ENCODE peak calls at places on chromosome 16, in nine cellular contexts. One of them, this sample, is unnamed.

GRCh38 chr16:77273-77806 is 685 bp upstream of the MPG start:
- DNase-seq in stimulated activated CD4-positive, alpha-beta T cell treated with anti-CD3 and anti-CD28 coated beads, Interleukin-2, amount 100 ng/mL, for 24 hours: no peak
- DNase-seq in coronary artery: no peak
- DNase-seq in CD8-positive, alpha-beta memory T cell: peak; percentile 15
- DNase-seq in hypothalamus: no peak
- DNase-seq in effector CD8-positive, alpha-beta T cell: no peak
- DNase-seq in IMR-90: peak; percentile 61
- DNase-seq in memory B cell: peak; percentile 19
- DNase-seq in right atrium auricular region: no peak
- DNase-seq in this sample: no peak

GRCh38 chr16:86984975-86985655 is 332.1 kb downstream of the C16orf95 start:
- DNase-seq in stimulated activated CD4-positive, alpha-beta T cell treated with anti-CD3 and anti-CD28 coated beads, Interleukin-2, amount 100 ng/mL, for 24 hours: no peak
- DNase-seq in coronary artery: no peak
- DNase-seq in CD8-positive, alpha-beta memory T cell: no peak
- DNase-seq in hypothalamus: no peak
- DNase-seq in effector CD8-positive, alpha-beta T cell: no peak
- DNase-seq in IMR-90: no peak
- DNase-seq in memory B cell: no peak
- DNase-seq in right atrium auricular region: no peak
- DNase-seq in this sample: no peak

GRCh38 chr16:73124097-73124652 is 76.2 kb upstream of the ZFHX3 start:
- DNase-seq in stimulated activated CD4-positive, alpha-beta T cell treated with anti-CD3 and anti-CD28 coated beads, Interleukin-2, amount 100 ng/mL, for 24 hours: no peak
- DNase-seq in coronary artery: no peak
- DNase-seq in CD8-positive, alpha-beta memory T cell: no peak
- DNase-seq in hypothalamus: no peak
- DNase-seq in effector CD8-positive, alpha-beta T cell: no peak
- DNase-seq in IMR-90: peak; percentile 5
- DNase-seq in memory B cell: no peak
- DNase-seq in right atrium auricular region: no peak
- DNase-seq in this sample: no peak

GRCh38 chr16:2001035-2001434 is 8.6 kb downstream of the ZNF598 start:
- DNase-seq in stimulated activated CD4-positive, alpha-beta T cell treated with anti-CD3 and anti-CD28 coated beads, Interleukin-2, amount 100 ng/mL, for 24 hours: no peak
- DNase-seq in coronary artery: no peak
- DNase-seq in CD8-positive, alpha-beta memory T cell: no peak
- DNase-seq in hypothalamus: no peak
- DNase-seq in effector CD8-positive, alpha-beta T cell: no peak
- DNase-seq in IMR-90: no peak
- DNase-seq in memory B cell: no peak
- DNase-seq in right atrium auricular region: no peak
- DNase-seq in this sample: no peak

GRCh38 chr16:69465881-69466280 is 41.5 kb downstream of the CYB5B start:
- DNase-seq in stimulated activated CD4-positive, alpha-beta T cell treated with anti-CD3 and anti-CD28 coated beads, Interleukin-2, amount 100 ng/mL, for 24 hours: no peak
- DNase-seq in coronary artery: no peak
- DNase-seq in CD8-positive, alpha-beta memory T cell: no peak
- DNase-seq in hypothalamus: no peak
- DNase-seq in effector CD8-positive, alpha-beta T cell: no peak
- DNase-seq in IMR-90: no peak
- DNase-seq in memory B cell: no peak
- DNase-seq in right atrium auricular region: no peak
- DNase-seq in this sample: no peak

GRCh38 chr16:72222503-72222902 is 50.5 kb upstream of the PMFBP1 start:
- DNase-seq in stimulated activated CD4-positive, alpha-beta T cell treated with anti-CD3 and anti-CD28 coated beads, Interleukin-2, amount 100 ng/mL, for 24 hours: no peak
- DNase-seq in coronary artery: no peak
- DNase-seq in CD8-positive, alpha-beta memory T cell: no peak
- DNase-seq in hypothalamus: no peak
- DNase-seq in effector CD8-positive, alpha-beta T cell: no peak
- DNase-seq in IMR-90: no peak
- DNase-seq in memory B cell: no peak
- DNase-seq in right atrium auricular region: no peak
- DNase-seq in this sample: no peak

GRCh38 chr16:30060354-30061194 is 5.0 kb upstream of the ALDOA start:
- DNase-seq in stimulated activated CD4-positive, alpha-beta T cell treated with anti-CD3 and anti-CD28 coated beads, Interleukin-2, amount 100 ng/mL, for 24 hours: no peak
- DNase-seq in coronary artery: no peak
- DNase-seq in CD8-positive, alpha-beta memory T cell: no peak
- DNase-seq in hypothalamus: no peak
- DNase-seq in effector CD8-positive, alpha-beta T cell: no peak
- DNase-seq in IMR-90: no peak
- DNase-seq in memory B cell: no peak
- DNase-seq in right atrium auricular region: no peak
- DNase-seq in this sample: no peak

GRCh38 chr16:15484662-15485061 is 50.3 kb downstream of the BMERB1 start:
- DNase-seq in stimulated activated CD4-positive, alpha-beta T cell treated with anti-CD3 and anti-CD28 coated beads, Interleukin-2, amount 100 ng/mL, for 24 hours: no peak
- DNase-seq in coronary artery: no peak
- DNase-seq in CD8-positive, alpha-beta memory T cell: no peak
- DNase-seq in hypothalamus: no peak
- DNase-seq in effector CD8-positive, alpha-beta T cell: no peak
- DNase-seq in IMR-90: peak; percentile 81
- DNase-seq in memory B cell: no peak
- DNase-seq in right atrium auricular region: peak; percentile 4
- DNase-seq in this sample: no peak

GRCh38 chr16:31471241-31471874 is 594 bp upstream of the TGFB1I1 start:
- DNase-seq in stimulated activated CD4-positive, alpha-beta T cell treated with anti-CD3 and anti-CD28 coated beads, Interleukin-2, amount 100 ng/mL, for 24 hours: no peak
- DNase-seq in coronary artery: no peak
- DNase-seq in CD8-positive, alpha-beta memory T cell: no peak
- DNase-seq in hypothalamus: no peak
- DNase-seq in effector CD8-positive, alpha-beta T cell: no peak
- DNase-seq in IMR-90: peak; percentile 17
- DNase-seq in memory B cell: no peak
- DNase-seq in right atrium auricular region: no peak
- DNase-seq in this sample: no peak

GRCh38 chr16:75733305-75734141 is 7.2 kb upstream of the CPHXL start:
- DNase-seq in stimulated activated CD4-positive, alpha-beta T cell treated with anti-CD3 and anti-CD28 coated beads, Interleukin-2, amount 100 ng/mL, for 24 hours: no peak
- DNase-seq in coronary artery: no peak
- DNase-seq in CD8-positive, alpha-beta memory T cell: no peak
- DNase-seq in hypothalamus: peak; percentile 1
- DNase-seq in effector CD8-positive, alpha-beta T cell: no peak
- DNase-seq in IMR-90: peak; percentile 85
- DNase-seq in memory B cell: no peak
- DNase-seq in right atrium auricular region: peak; percentile 58
- DNase-seq in this sample: no peak

GRCh38 chr16:72092832-72093447 is 480 bp downstream of the TXNL4B start:
- DNase-seq in stimulated activated CD4-positive, alpha-beta T cell treated with anti-CD3 and anti-CD28 coated beads, Interleukin-2, amount 100 ng/mL, for 24 hours: peak; percentile 22
- DNase-seq in coronary artery: no peak
- DNase-seq in CD8-positive, alpha-beta memory T cell: no peak
- DNase-seq in hypothalamus: no peak
- DNase-seq in effector CD8-positive, alpha-beta T cell: no peak
- DNase-seq in IMR-90: peak; percentile 68
- DNase-seq in memory B cell: no peak
- DNase-seq in right atrium auricular region: no peak
- DNase-seq in this sample: no peak

GRCh38 chr16:50286681-50287080 is 20.3 kb downstream of the ADCY7 start:
- DNase-seq in stimulated activated CD4-positive, alpha-beta T cell treated with anti-CD3 and anti-CD28 coated beads, Interleukin-2, amount 100 ng/mL, for 24 hours: no peak
- DNase-seq in coronary artery: no peak
- DNase-seq in CD8-positive, alpha-beta memory T cell: no peak
- DNase-seq in hypothalamus: no peak
- DNase-seq in effector CD8-positive, alpha-beta T cell: no peak
- DNase-seq in IMR-90: no peak
- DNase-seq in memory B cell: no peak
- DNase-seq in right atrium auricular region: no peak
- DNase-seq in this sample: no peak

GRCh38 chr16:81080233-81080632 is 3.2 kb upstream of the C16orf46 start:
- DNase-seq in stimulated activated CD4-positive, alpha-beta T cell treated with anti-CD3 and anti-CD28 coated beads, Interleukin-2, amount 100 ng/mL, for 24 hours: no peak
- DNase-seq in coronary artery: no peak
- DNase-seq in CD8-positive, alpha-beta memory T cell: no peak
- DNase-seq in hypothalamus: no peak
- DNase-seq in effector CD8-positive, alpha-beta T cell: no peak
- DNase-seq in IMR-90: no peak
- DNase-seq in memory B cell: no peak
- DNase-seq in right atrium auricular region: no peak
- DNase-seq in this sample: no peak

GRCh38 chr16:82072313-82072712 is 37.3 kb downstream of the HSD17B2 start:
- DNase-seq in stimulated activated CD4-positive, alpha-beta T cell treated with anti-CD3 and anti-CD28 coated beads, Interleukin-2, amount 100 ng/mL, for 24 hours: no peak
- DNase-seq in coronary artery: no peak
- DNase-seq in CD8-positive, alpha-beta memory T cell: no peak
- DNase-seq in hypothalamus: no peak
- DNase-seq in effector CD8-positive, alpha-beta T cell: no peak
- DNase-seq in IMR-90: no peak
- DNase-seq in memory B cell: no peak
- DNase-seq in right atrium auricular region: no peak
- DNase-seq in this sample: no peak

GRCh38 chr16:5678371-5678770 is 580.8 kb upstream of the EEF2KMT start:
- DNase-seq in stimulated activated CD4-positive, alpha-beta T cell treated with anti-CD3 and anti-CD28 coated beads, Interleukin-2, amount 100 ng/mL, for 24 hours: no peak
- DNase-seq in coronary artery: no peak
- DNase-seq in CD8-positive, alpha-beta memory T cell: no peak
- DNase-seq in hypothalamus: no peak
- DNase-seq in effector CD8-positive, alpha-beta T cell: no peak
- DNase-seq in IMR-90: no peak
- DNase-seq in memory B cell: no peak
- DNase-seq in right atrium auricular region: no peak
- DNase-seq in this sample: peak; percentile 27

GRCh38 chr16:66858740-66859396 is 14.7 kb downstream of the CA7 start:
- DNase-seq in stimulated activated CD4-positive, alpha-beta T cell treated with anti-CD3 and anti-CD28 coated beads, Interleukin-2, amount 100 ng/mL, for 24 hours: no peak
- DNase-seq in coronary artery: no peak
- DNase-seq in CD8-positive, alpha-beta memory T cell: no peak
- DNase-seq in hypothalamus: no peak
- DNase-seq in effector CD8-positive, alpha-beta T cell: no peak
- DNase-seq in IMR-90: peak; percentile 49
- DNase-seq in memory B cell: no peak
- DNase-seq in right atrium auricular region: peak; percentile 64
- DNase-seq in this sample: no peak

GRCh38 chr16:79402920-79403319 is 197.6 kb downstream of the MAF start:
- DNase-seq in stimulated activated CD4-positive, alpha-beta T cell treated with anti-CD3 and anti-CD28 coated beads, Interleukin-2, amount 100 ng/mL, for 24 hours: no peak
- DNase-seq in coronary artery: no peak
- DNase-seq in CD8-positive, alpha-beta memory T cell: no peak
- DNase-seq in hypothalamus: no peak
- DNase-seq in effector CD8-positive, alpha-beta T cell: no peak
- DNase-seq in IMR-90: no peak
- DNase-seq in memory B cell: no peak
- DNase-seq in right atrium auricular region: no peak
- DNase-seq in this sample: no peak

GRCh38 chr16:61901689-61902088 is 134.5 kb downstream of the CDH8 start:
- DNase-seq in stimulated activated CD4-positive, alpha-beta T cell treated with anti-CD3 and anti-CD28 coated beads, Interleukin-2, amount 100 ng/mL, for 24 hours: no peak
- DNase-seq in coronary artery: no peak
- DNase-seq in CD8-positive, alpha-beta memory T cell: no peak
- DNase-seq in hypothalamus: no peak
- DNase-seq in effector CD8-positive, alpha-beta T cell: no peak
- DNase-seq in IMR-90: no peak
- DNase-seq in memory B cell: no peak
- DNase-seq in right atrium auricular region: no peak
- DNase-seq in this sample: no peak

GRCh38 chr16:19690196-19690595 is 27.8 kb downstream of the KNOP1 start:
- DNase-seq in stimulated activated CD4-positive, alpha-beta T cell treated with anti-CD3 and anti-CD28 coated beads, Interleukin-2, amount 100 ng/mL, for 24 hours: no peak
- DNase-seq in coronary artery: no peak
- DNase-seq in CD8-positive, alpha-beta memory T cell: no peak
- DNase-seq in hypothalamus: no peak
- DNase-seq in effector CD8-positive, alpha-beta T cell: no peak
- DNase-seq in IMR-90: no peak
- DNase-seq in memory B cell: no peak
- DNase-seq in right atrium auricular region: no peak
- DNase-seq in this sample: no peak

GRCh38 chr16:508884-509736 is 18.4 kb upstream of the CAPN15 start:
- DNase-seq in stimulated activated CD4-positive, alpha-beta T cell treated with anti-CD3 and anti-CD28 coated beads, Interleukin-2, amount 100 ng/mL, for 24 hours: no peak
- DNase-seq in coronary artery: no peak
- DNase-seq in CD8-positive, alpha-beta memory T cell: no peak
- DNase-seq in hypothalamus: no peak
- DNase-seq in effector CD8-positive, alpha-beta T cell: no peak
- DNase-seq in IMR-90: peak; percentile 35
- DNase-seq in memory B cell: no peak
- DNase-seq in right atrium auricular region: no peak
- DNase-seq in this sample: no peak

GRCh38 chr16:4372578-4373355 is 1.1 kb downstream of the VASN start:
- DNase-seq in stimulated activated CD4-positive, alpha-beta T cell treated with anti-CD3 and anti-CD28 coated beads, Interleukin-2, amount 100 ng/mL, for 24 hours: no peak
- DNase-seq in coronary artery: no peak
- DNase-seq in CD8-positive, alpha-beta memory T cell: no peak
- DNase-seq in hypothalamus: peak; percentile 17
- DNase-seq in effector CD8-positive, alpha-beta T cell: no peak
- DNase-seq in IMR-90: peak; percentile 79
- DNase-seq in memory B cell: peak; percentile 43
- DNase-seq in right atrium auricular region: no peak
- DNase-seq in this sample: no peak

GRCh38 chr16:13982446-13982845 is 62.5 kb downstream of the ERCC4 start:
- DNase-seq in stimulated activated CD4-positive, alpha-beta T cell treated with anti-CD3 and anti-CD28 coated beads, Interleukin-2, amount 100 ng/mL, for 24 hours: no peak
- DNase-seq in coronary artery: no peak
- DNase-seq in CD8-positive, alpha-beta memory T cell: no peak
- DNase-seq in hypothalamus: no peak
- DNase-seq in effector CD8-positive, alpha-beta T cell: no peak
- DNase-seq in IMR-90: no peak
- DNase-seq in memory B cell: no peak
- DNase-seq in right atrium auricular region: no peak
- DNase-seq in this sample: no peak

GRCh38 chr16:17362191-17362590 is 108.6 kb downstream of the XYLT1 start:
- DNase-seq in stimulated activated CD4-positive, alpha-beta T cell treated with anti-CD3 and anti-CD28 coated beads, Interleukin-2, amount 100 ng/mL, for 24 hours: no peak
- DNase-seq in coronary artery: no peak
- DNase-seq in CD8-positive, alpha-beta memory T cell: no peak
- DNase-seq in hypothalamus: no peak
- DNase-seq in effector CD8-positive, alpha-beta T cell: no peak
- DNase-seq in IMR-90: no peak
- DNase-seq in memory B cell: no peak
- DNase-seq in right atrium auricular region: no peak
- DNase-seq in this sample: no peak

GRCh38 chr16:51524555-51525373 is 373.7 kb upstream of the SALL1 start:
- DNase-seq in stimulated activated CD4-positive, alpha-beta T cell treated with anti-CD3 and anti-CD28 coated beads, Interleukin-2, amount 100 ng/mL, for 24 hours: no peak
- DNase-seq in coronary artery: no peak
- DNase-seq in CD8-positive, alpha-beta memory T cell: no peak
- DNase-seq in hypothalamus: no peak
- DNase-seq in effector CD8-positive, alpha-beta T cell: no peak
- DNase-seq in IMR-90: peak; percentile 75
- DNase-seq in memory B cell: no peak
- DNase-seq in right atrium auricular region: no peak
- DNase-seq in this sample: no peak

GRCh38 chr16:69405757-69406156 is 18.7 kb upstream of the CYB5B start:
- DNase-seq in stimulated activated CD4-positive, alpha-beta T cell treated with anti-CD3 and anti-CD28 coated beads, Interleukin-2, amount 100 ng/mL, for 24 hours: no peak
- DNase-seq in coronary artery: no peak
- DNase-seq in CD8-positive, alpha-beta memory T cell: no peak
- DNase-seq in hypothalamus: no peak
- DNase-seq in effector CD8-positive, alpha-beta T cell: no peak
- DNase-seq in IMR-90: no peak
- DNase-seq in memory B cell: no peak
- DNase-seq in right atrium auricular region: no peak
- DNase-seq in this sample: peak; percentile 38

GRCh38 chr16:48206594-48207242 is 37.4 kb upstream of the LONP2 start:
- DNase-seq in stimulated activated CD4-positive, alpha-beta T cell treated with anti-CD3 and anti-CD28 coated beads, Interleukin-2, amount 100 ng/mL, for 24 hours: no peak
- DNase-seq in coronary artery: no peak
- DNase-seq in CD8-positive, alpha-beta memory T cell: no peak
- DNase-seq in hypothalamus: no peak
- DNase-seq in effector CD8-positive, alpha-beta T cell: no peak
- DNase-seq in IMR-90: peak; percentile 13
- DNase-seq in memory B cell: no peak
- DNase-seq in right atrium auricular region: no peak
- DNase-seq in this sample: no peak

GRCh38 chr16:83137894-83138293 is 511.1 kb downstream of the CDH13 start:
- DNase-seq in stimulated activated CD4-positive, alpha-beta T cell treated with anti-CD3 and anti-CD28 coated beads, Interleukin-2, amount 100 ng/mL, for 24 hours: no peak
- DNase-seq in coronary artery: no peak
- DNase-seq in CD8-positive, alpha-beta memory T cell: no peak
- DNase-seq in hypothalamus: no peak
- DNase-seq in effector CD8-positive, alpha-beta T cell: no peak
- DNase-seq in IMR-90: no peak
- DNase-seq in memory B cell: no peak
- DNase-seq in right atrium auricular region: no peak
- DNase-seq in this sample: no peak

GRCh38 chr16:1090620-1091587 is 5.1 kb downstream of the C1QTNF8 start:
- DNase-seq in stimulated activated CD4-positive, alpha-beta T cell treated with anti-CD3 and anti-CD28 coated beads, Interleukin-2, amount 100 ng/mL, for 24 hours: no peak
- DNase-seq in coronary artery: no peak
- DNase-seq in CD8-positive, alpha-beta memory T cell: no peak
- DNase-seq in hypothalamus: no peak
- DNase-seq in effector CD8-positive, alpha-beta T cell: no peak
- DNase-seq in IMR-90: no peak
- DNase-seq in memory B cell: no peak
- DNase-seq in right atrium auricular region: no peak
- DNase-seq in this sample: no peak

GRCh38 chr16:35201151-35201550 is 1741.7 kb downstream of the TP53TG3F start:
- DNase-seq in stimulated activated CD4-positive, alpha-beta T cell treated with anti-CD3 and anti-CD28 coated beads, Interleukin-2, amount 100 ng/mL, for 24 hours: no peak
- DNase-seq in coronary artery: no peak
- DNase-seq in CD8-positive, alpha-beta memory T cell: no peak
- DNase-seq in hypothalamus: no peak
- DNase-seq in effector CD8-positive, alpha-beta T cell: no peak
- DNase-seq in IMR-90: no peak
- DNase-seq in memory B cell: no peak
- DNase-seq in right atrium auricular region: no peak
- DNase-seq in this sample: no peak

GRCh38 chr16:10362077-10362863 is 23.6 kb upstream of the ATF7IP2 start:
- DNase-seq in stimulated activated CD4-positive, alpha-beta T cell treated with anti-CD3 and anti-CD28 coated beads, Interleukin-2, amount 100 ng/mL, for 24 hours: no peak
- DNase-seq in coronary artery: no peak
- DNase-seq in CD8-positive, alpha-beta memory T cell: no peak
- DNase-seq in hypothalamus: no peak
- DNase-seq in effector CD8-positive, alpha-beta T cell: no peak
- DNase-seq in IMR-90: no peak
- DNase-seq in memory B cell: peak; percentile 11
- DNase-seq in right atrium auricular region: no peak
- DNase-seq in this sample: peak; percentile 23

GRCh38 chr16:83116274-83116892 is 489.6 kb downstream of the CDH13 start:
- DNase-seq in stimulated activated CD4-positive, alpha-beta T cell treated with anti-CD3 and anti-CD28 coated beads, Interleukin-2, amount 100 ng/mL, for 24 hours: no peak
- DNase-seq in coronary artery: no peak
- DNase-seq in CD8-positive, alpha-beta memory T cell: no peak
- DNase-seq in hypothalamus: no peak
- DNase-seq in effector CD8-positive, alpha-beta T cell: no peak
- DNase-seq in IMR-90: no peak
- DNase-seq in memory B cell: no peak
- DNase-seq in right atrium auricular region: no peak
- DNase-seq in this sample: no peak

This sample was measured in osteocyte.